ENCODE peak calls at places on chromosome 4, in seven cellular contexts. A, T, Y, H, G, K and S are unnamed samples.

GRCh38 chr4:6362896-6363295 is 93.2 kb downstream of the WFS1 start:
- DNase-seq in T (no peak), Y (no peak), K (no peak), G (no peak), H (peak; percentile 31), A (peak; percentile 70), S (peak; percentile 58)

GRCh38 chr4:101367201-101367600 is 19.9 kb upstream of the PPP3CA start:
- DNase-seq in A (no peak), G (no peak), K (no peak), Y (no peak), T (no peak), H (no peak), S (no peak)

GRCh38 chr4:33739886-33740285 is 2504.4 kb downstream of the ARAP2 start:
- DNase-seq in Y (no peak), K (no peak), A (no peak), H (no peak), T (no peak), G (no peak), S (no peak)

GRCh38 chr4:183337833-183338232 is 15.6 kb upstream of the CLDN24 start:
- DNase-seq in K (no peak), A (no peak), T (no peak), G (no peak), Y (no peak), H (no peak), S (no peak)

GRCh38 chr4:41305486-41305885 is 48.8 kb downstream of the UCHL1 start:
- DNase-seq in T (no peak), G (no peak), K (no peak), H (no peak), Y (no peak), A (no peak), S (no peak)

GRCh38 chr4:150725957-150726523 is 144.1 kb downstream of the MAB21L2 start:
- DNase-seq in K (no peak), Y (no peak), T (no peak), A (no peak), G (no peak), H (no peak), S (no peak)

GRCh38 chr4:178553201-178553600 is 1111.0 kb upstream of the AGA start:
- DNase-seq in H (no peak), A (no peak), T (no peak), G (no peak), K (no peak), Y (no peak), S (no peak)

GRCh38 chr4:128635141-128635911 is 174.2 kb upstream of the JADE1 start:
- DNase-seq in A (peak; percentile 42), G (no peak), H (peak; percentile 15), T (no peak), K (no peak), Y (no peak), S (no peak)

GRCh38 chr4:168183717-168184571 is 91.6 kb downstream of the ANXA10 start:
- DNase-seq in G (peak; percentile 49), A (peak; percentile 11), Y (peak; percentile 12), T (no peak), H (peak; percentile 14), K (peak; percentile 43), S (peak; percentile 46)

GRCh38 chr4:101790521-101791188 is at the start of gene BANK1:
- DNase-seq in G (peak; percentile 11), K (peak; percentile 57), T (peak; percentile 67), Y (peak; percentile 43), A (no peak), H (peak; percentile 1), S (no peak)

GRCh38 chr4:108651068-108651794 is 832 bp downstream of the OSTC start:
- DNase-seq in Y (no peak), A (peak; percentile 33), H (peak; percentile 60), K (no peak), T (no peak), G (peak; percentile 22), S (peak; percentile 28)

GRCh38 chr4:108492816-108493595 is 127.4 kb upstream of the RPL34 start:
- DNase-seq in H (peak; percentile 16), Y (no peak), G (peak; percentile 19), T (peak; percentile 21), A (no peak), K (peak; percentile 21), S (no peak)

GRCh38 chr4:125741825-125742452 is 427.2 kb downstream of the FAT4 start:
- DNase-seq in G (peak; percentile 43), H (peak; percentile 1), T (no peak), K (no peak), Y (no peak), A (peak; percentile 13), S (peak; percentile 32)

GRCh38 chr4:110900206-110900769 is 277.4 kb upstream of the PITX2 start:
- DNase-seq in Y (no peak), G (no peak), K (no peak), H (no peak), T (no peak), A (no peak), S (no peak)
- TF ChIP-seq JUND in Y (no peak), G (no peak), K (no peak), H (no peak), T (no peak), A (no peak), S (no peak)

GRCh38 chr4:123671633-123672404 is 275.2 kb downstream of the SPRY1 start:
- DNase-seq in G (no peak), T (no peak), Y (peak; percentile 46), H (no peak), K (no peak), A (no peak), S (no peak)
- TF ChIP-seq JUND in G (no peak), T (no peak), Y (no peak), H (no peak), K (no peak), A (no peak), S (no peak)

GRCh38 chr4:53128959-53129358 is 236.9 kb downstream of the SCFD2 start:
- DNase-seq in G (no peak), A (no peak), H (no peak), Y (no peak), K (no peak), T (no peak), S (no peak)
- TF ChIP-seq JUND in G (no peak), A (no peak), H (no peak), Y (no peak), K (no peak), T (no peak), S (no peak)

GRCh38 chr4:156838761-156839160 is 132.8 kb downstream of the PDGFC start:
- DNase-seq in K (peak; percentile 24), A (no peak), G (no peak), T (no peak), H (no peak), Y (no peak), S (no peak)
- TF ChIP-seq JUND in K (no peak), A (no peak), G (no peak), T (no peak), H (no peak), Y (no peak), S (no peak)

GRCh38 chr4:103443324-103443723 is 245.2 kb upstream of the CENPE start:
- DNase-seq in A (no peak), K (peak; percentile 8), H (peak; percentile 1), T (no peak), G (no peak), Y (no peak), S (no peak)
- TF ChIP-seq JUND in A (no peak), K (no peak), H (no peak), T (no peak), G (no peak), Y (no peak), S (no peak)

GRCh38 chr4:4673070-4673469 is 131.2 kb upstream of the STX18 start:
- DNase-seq in A (peak; percentile 100), H (no peak), K (peak; percentile 95), T (peak; percentile 94), G (peak; percentile 44), Y (no peak), S (peak; percentile 98)
- TF ChIP-seq JUND in A (no peak), H (no peak), K (no peak), T (no peak), G (no peak), Y (no peak), S (no peak)

GRCh38 chr4:7649741-7650531 is 215.2 kb upstream of the PSAPL1 start:
- DNase-seq in A (no peak), G (no peak), T (no peak), Y (peak; percentile 9), H (no peak), K (peak; percentile 7), S (no peak)
- TF ChIP-seq JUND in A (no peak), G (peak; percentile 100), T (no peak), Y (no peak), H (no peak), K (no peak), S (no peak)

DNA sequence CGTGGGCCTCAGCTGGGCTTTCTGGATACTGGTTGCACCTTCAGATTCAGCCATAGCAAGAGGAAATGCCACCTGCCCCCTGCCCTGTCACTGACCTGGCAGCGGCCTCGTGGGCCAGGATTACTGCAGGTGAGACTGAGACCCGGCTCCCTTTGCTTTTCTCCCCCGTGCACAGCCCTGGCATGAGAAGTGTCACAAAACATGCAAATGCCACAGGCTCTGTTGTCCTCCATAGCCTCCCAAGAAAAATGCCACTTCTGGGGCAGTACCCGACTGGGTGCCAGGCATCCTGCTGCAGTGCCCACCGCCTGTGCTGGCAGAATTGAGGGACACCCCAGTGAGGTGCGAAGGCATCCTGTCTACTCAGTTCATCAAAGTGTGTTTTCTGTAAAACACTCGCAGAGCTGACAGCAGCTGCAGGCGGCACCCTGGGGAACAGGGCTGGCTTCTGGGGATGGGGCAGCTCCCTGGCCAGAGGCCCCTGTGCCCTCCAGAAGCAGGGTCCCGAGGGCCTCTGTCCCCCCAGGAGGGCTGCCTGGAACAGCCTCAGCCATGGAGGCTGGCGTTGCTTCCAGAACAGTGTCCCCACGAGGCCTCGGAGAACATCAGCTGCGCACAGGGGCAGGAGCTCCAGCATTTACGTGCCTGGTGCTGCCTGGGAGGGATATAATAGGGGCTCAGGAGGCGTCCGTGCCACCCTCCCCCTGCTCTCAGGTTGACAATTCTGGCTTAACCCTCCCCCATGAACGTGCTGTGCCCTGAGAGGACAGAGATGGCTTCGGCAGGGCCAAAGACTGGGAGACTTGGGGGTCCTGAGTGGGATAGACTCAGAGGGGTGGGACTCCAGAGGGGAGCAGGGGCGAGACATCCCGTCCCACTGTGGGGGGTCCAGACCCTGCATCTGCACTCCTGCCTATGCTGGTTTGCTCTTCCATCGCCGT is 99.5 kb upstream of the NKX1-1 start:
- DNase-seq in Y (no peak), T (no peak), G (peak; percentile 25), A (no peak), K (no peak), H (no peak), S (no peak)
- TF ChIP-seq JUND in Y (no peak), T (no peak), G (no peak), A (no peak), K (no peak), H (no peak), S (no peak)